ENCODE peak calls at places on chromosome 15, in seven cellular contexts. A is kidney; Z is NCI-H1436; D is NCI-H2081; F is breast epithelium; N is GDM1; P is stimulated activated CD4-positive, alpha-beta T cell treated with anti-CD3 and anti-CD28 coated beads, Interleukin-4, amount 100 ng/mL, for 48 hours. J is an unnamed sample.
A peak's percentile ranks its signal among the peaks of the same experiment; 100 is the strongest.

GRCh38 chr15:69636516-69636915 is 183.9 kb downstream of the RPLP1 start:
- DNase-seq in F (no peak), P (no peak), Z (no peak), A (no peak), D (no peak), N (no peak), J (no peak)

GRCh38 chr15:65460948-65461347 is 38.2 kb upstream of the IGDCC4 start:
- DNase-seq in P (peak; percentile 28), D (no peak), N (no peak), Z (no peak), A (no peak), F (no peak), J (no peak)

GRCh38 chr15:52069559-52069958 is 43.0 kb downstream of the BCL2L10 start:
- DNase-seq in N (no peak), P (no peak), A (no peak), Z (no peak), D (no peak), F (no peak), J (no peak)

GRCh38 chr15:28935316-28935715 is 49.5 kb downstream of the APBA2 start:
- DNase-seq in N (no peak), A (peak; percentile 49), D (no peak), F (no peak), Z (no peak), P (no peak), J (no peak)

GRCh38 chr15:68344600-68344999 is 67.1 kb downstream of the FEM1B start:
- DNase-seq in P (no peak), D (no peak), Z (no peak), N (no peak), A (no peak), F (no peak), J (no peak)

GRCh38 chr15:88334436-88334835 is 77.9 kb upstream of the NTRK3 start:
- DNase-seq in D (no peak), N (no peak), P (no peak), A (no peak), F (no peak), Z (no peak), J (no peak)

GRCh38 chr15:100986158-100986896 is 67.2 kb downstream of the LRRK1 start:
- DNase-seq in P (no peak), Z (no peak), D (no peak), F (no peak), N (no peak), A (no peak), J (no peak)

GRCh38 chr15:68025860-68026424 is 28.2 kb upstream of the PIAS1 start:
- DNase-seq in P (no peak), N (no peak), D (no peak), F (no peak), A (no peak), Z (no peak), J (no peak)

GRCh38 chr15:72271895-72272212 is 500 bp downstream of the PARP6 start:
- DNase-seq in F (no peak), D (peak; percentile 1), Z (no peak), N (no peak), A (no peak), P (peak; percentile 8), J (no peak)

GRCh38 chr15:88821993-88822392 is 18.8 kb downstream of the ACAN start:
- DNase-seq in Z (no peak), A (no peak), F (no peak), N (no peak), P (no peak), D (no peak), J (no peak)